ENCODE peak calls at places on chromosomes 12 and 14, in five cellular contexts. H is astrocyte, J is T-helper 9 cell, X is erythroblast, A is kidney tubule cell. L is an unnamed sample.

GRCh38 chr14:90491868-90492560 is 95.2 kb downstream of the CALM1 start:
- DNase-seq in H (peak; percentile 20), J (no peak), X (no peak), A (no peak), L (no peak)

GRCh38 chr12:99087278-99087677 is 442.2 kb downstream of the APAF1 start:
- DNase-seq in H (peak; percentile 3), J (no peak), X (no peak), A (peak; percentile 29), L (no peak)

GRCh38 chr12:111775205-111776193 is 8.8 kb downstream of the ALDH2 start:
- DNase-seq in H (peak; percentile 72), J (no peak), X (peak; percentile 64), A (peak; percentile 49), L (peak; percentile 89)

GRCh38 chr14:92651793-92652382 is 96.5 kb downstream of the LGMN start:
- DNase-seq in H (no peak), J (peak; percentile 19), X (no peak), A (no peak), L (peak; percentile 56)

GRCh38 chr14:66233571-66233970 is 252.6 kb upstream of the CCDC196 start:
- DNase-seq in H (no peak), J (no peak), X (no peak), A (no peak), L (no peak)

GRCh38 chr14:93733646-93734045 is 54.6 kb downstream of the PRIMA1 start:
- DNase-seq in H (no peak), J (no peak), X (no peak), A (no peak), L (no peak)

GRCh38 chr12:57613427-57614109 is 2.3 kb downstream of the ARHGEF25 start:
- DNase-seq in H (no peak), J (no peak), X (no peak), A (no peak), L (no peak)

GRCh38 chr12:50246873-50247612 is 36.3 kb downstream of the LIMA1 start:
- DNase-seq in H (peak; percentile 99), J (no peak), X (peak; percentile 59), A (peak; percentile 100), L (no peak)

GRCh38 chr12:121304306-121304705 is 7.8 kb upstream of the CAMKK2 start:
- DNase-seq in H (no peak), J (no peak), X (no peak), A (no peak), L (no peak)

GRCh38 chr12:12436831-12437345 is 80.0 kb downstream of the BORCS5 start:
- DNase-seq in H (peak; percentile 25), J (no peak), X (no peak), A (no peak), L (no peak)

GRCh38 chr12:111435661-111436201 is 30.0 kb downstream of the SH2B3 start:
- DNase-seq in H (no peak), J (no peak), X (no peak), A (no peak), L (no peak)